ENCODE peak calls at places on chromosomes 12 and 14, in five cellular contexts. One of them, this sample, is unnamed.

GRCh38 chr12:65229441-65229840 is 49.0 kb upstream of the MSRB3 start:
- DNase-seq in HS-5: peak; percentile 58
- DNase-seq in RKO: peak; percentile 43
- DNase-seq in GM19239: no peak
- DNase-seq in NCI-H1105: no peak
- DNase-seq in this sample: no peak

GRCh38 chr12:1552978-1553471 is 41.4 kb downstream of the FBXL14 start:
- DNase-seq in RKO: no peak
- DNase-seq in GM19239: no peak
- DNase-seq in NCI-H1105: no peak
- DNase-seq in HS-5: no peak
- DNase-seq in this sample: no peak

GRCh38 chr14:49497725-49498348 is 88.3 kb downstream of the RPS29 start:
- DNase-seq in NCI-H1105: peak; percentile 64
- DNase-seq in RKO: peak; percentile 75
- DNase-seq in HS-5: peak; percentile 43
- DNase-seq in GM19239: peak; percentile 34
- DNase-seq in this sample: peak; percentile 26

GRCh38 chr12:92955997-92956663 is 27.0 kb upstream of the EEA1 start:
- DNase-seq in NCI-H1105: no peak
- DNase-seq in HS-5: peak; percentile 64
- DNase-seq in RKO: peak; percentile 19
- DNase-seq in GM19239: no peak
- DNase-seq in this sample: peak; percentile 78

GRCh38 chr12:68306564-68306963 is 25.6 kb downstream of the MDM1 start:
- DNase-seq in NCI-H1105: no peak
- DNase-seq in GM19239: no peak
- DNase-seq in RKO: no peak
- DNase-seq in HS-5: no peak
- DNase-seq in this sample: no peak

GRCh38 chr12:75656210-75656609 is 144.8 kb upstream of the KRR1 start:
- DNase-seq in GM19239: no peak
- DNase-seq in HS-5: no peak
- DNase-seq in RKO: no peak
- DNase-seq in NCI-H1105: no peak
- DNase-seq in this sample: peak; percentile 48

GRCh38 chr14:69154779-69155178 is 1.9 kb upstream of the DCAF5 start:
- DNase-seq in NCI-H1105: no peak
- DNase-seq in RKO: peak; percentile 41
- DNase-seq in GM19239: no peak
- DNase-seq in HS-5: no peak
- DNase-seq in this sample: no peak

GRCh38 chr14:88919502-88919901 is 95.1 kb downstream of the TTC8 start:
- DNase-seq in NCI-H1105: no peak
- DNase-seq in HS-5: no peak
- DNase-seq in GM19239: no peak
- DNase-seq in RKO: peak; percentile 62
- DNase-seq in this sample: peak; percentile 59

GRCh38 chr14:104687601-104688504 is 1.6 kb upstream of the INF2 start:
- DNase-seq in GM19239: no peak
- DNase-seq in NCI-H1105: peak; percentile 58
- DNase-seq in RKO: no peak
- DNase-seq in HS-5: no peak
- DNase-seq in this sample: peak; percentile 37

GRCh38 chr12:24574538-24574937 is 374.4 kb downstream of the BCAT1 start:
- DNase-seq in RKO: no peak
- DNase-seq in NCI-H1105: no peak
- DNase-seq in GM19239: no peak
- DNase-seq in HS-5: no peak
- DNase-seq in this sample: no peak

GRCh38 chr12:21330682-21331253 is 3.9 kb downstream of the SLCO1A2 start:
- DNase-seq in GM19239: no peak
- DNase-seq in NCI-H1105: no peak
- DNase-seq in RKO: peak; percentile 34
- DNase-seq in HS-5: no peak
- DNase-seq in this sample: no peak

GRCh38 chr14:85391892-85392291 is 138.1 kb upstream of the FLRT2 start:
- DNase-seq in GM19239: no peak
- DNase-seq in HS-5: no peak
- DNase-seq in NCI-H1105: no peak
- DNase-seq in RKO: no peak
- DNase-seq in this sample: no peak

GRCh38 chr12:52434096-52434733 is at the start of gene KRT75:
- DNase-seq in GM19239: no peak
- DNase-seq in NCI-H1105: no peak
- DNase-seq in HS-5: no peak
- DNase-seq in RKO: no peak
- DNase-seq in this sample: peak; percentile 96

GRCh38 chr14:95274283-95274682 is 45.4 kb downstream of the CLMN start:
- DNase-seq in RKO: no peak
- DNase-seq in HS-5: no peak
- DNase-seq in GM19239: no peak
- DNase-seq in NCI-H1105: no peak
- DNase-seq in this sample: no peak

GRCh38 chr12:9134981-9135628 is 19.4 kb upstream of the A2M start:
- DNase-seq in NCI-H1105: no peak
- DNase-seq in GM19239: peak; percentile 7
- DNase-seq in RKO: peak; percentile 6
- DNase-seq in HS-5: no peak
- DNase-seq in this sample: no peak

GRCh38 chr12:7161811-7162210 is 27.7 kb upstream of the PEX5 start:
- DNase-seq in HS-5: no peak
- DNase-seq in NCI-H1105: no peak
- DNase-seq in RKO: no peak
- DNase-seq in GM19239: no peak
- DNase-seq in this sample: no peak

GRCh38 chr14:80055912-80056801 is 155.1 kb downstream of the DIO2 start:
- DNase-seq in HS-5: peak; percentile 32
- DNase-seq in RKO: peak; percentile 54
- DNase-seq in NCI-H1105: peak; percentile 7
- DNase-seq in GM19239: no peak
- DNase-seq in this sample: no peak

GRCh38 chr12:120095356-120096135 is 21.0 kb downstream of the RAB35 start:
- DNase-seq in RKO: no peak
- DNase-seq in NCI-H1105: no peak
- DNase-seq in GM19239: no peak
- DNase-seq in HS-5: no peak
- DNase-seq in this sample: no peak

GRCh38 chr12:27751386-27752047 is 28.5 kb upstream of the KLHL42 start:
- DNase-seq in HS-5: no peak
- DNase-seq in GM19239: no peak
- DNase-seq in RKO: no peak
- DNase-seq in NCI-H1105: peak; percentile 15
- DNase-seq in this sample: peak; percentile 87

GRCh38 chr12:102343361-102344121 is 136.8 kb downstream of the IGF1 start:
- DNase-seq in NCI-H1105: no peak
- DNase-seq in GM19239: no peak
- DNase-seq in RKO: no peak
- DNase-seq in HS-5: peak; percentile 5
- DNase-seq in this sample: no peak

GRCh38 chr14:51473808-51474207 is 177.9 kb upstream of the FRMD6 start:
- DNase-seq in GM19239: no peak
- DNase-seq in NCI-H1105: no peak
- DNase-seq in RKO: no peak
- DNase-seq in HS-5: peak; percentile 44
- DNase-seq in this sample: no peak

GRCh38 chr14:50061664-50062437 is 54.5 kb downstream of the VCPKMT start:
- DNase-seq in RKO: no peak
- DNase-seq in NCI-H1105: no peak
- DNase-seq in GM19239: peak; percentile 56
- DNase-seq in HS-5: no peak
- DNase-seq in this sample: no peak

GRCh38 chr14:55599250-55599879 is 19.4 kb downstream of the KTN1 start:
- DNase-seq in HS-5: no peak
- DNase-seq in NCI-H1105: no peak
- DNase-seq in GM19239: no peak
- DNase-seq in RKO: no peak
- DNase-seq in this sample: no peak

This sample was measured in epithelial cell of prostate.